ENCODE peak calls at places on chromosomes 7 and 10, in ten cellular contexts. One of them, this sample, is unnamed.

GRCh38 chr7:90675982-90676381 is 79.9 kb downstream of the CDK14 start:
- DNase-seq in psoas muscle: no peak
- DNase-seq in thyroid gland: no peak
- DNase-seq in stomach: no peak
- DNase-seq in epithelial cell of proximal tubule: no peak
- DNase-seq in CD4-positive, alpha-beta memory T cell: no peak
- DNase-seq in adipocyte: no peak
- DNase-seq in naive thymus-derived CD4-positive, alpha-beta T cell: no peak
- DNase-seq in transverse colon: no peak
- DNase-seq in ascending aorta: no peak
- DNase-seq in this sample: peak; percentile 24

GRCh38 chr7:83212883-83213282 is 50.2 kb upstream of the PCLO start:
- DNase-seq in transverse colon: no peak
- DNase-seq in ascending aorta: no peak
- DNase-seq in stomach: no peak
- DNase-seq in psoas muscle: no peak
- DNase-seq in epithelial cell of proximal tubule: no peak
- DNase-seq in adipocyte: no peak
- DNase-seq in thyroid gland: no peak
- DNase-seq in naive thymus-derived CD4-positive, alpha-beta T cell: no peak
- DNase-seq in CD4-positive, alpha-beta memory T cell: no peak
- DNase-seq in this sample: no peak

GRCh38 chr10:129541208-129541607 is 74.2 kb downstream of the MGMT start:
- DNase-seq in stomach: no peak
- DNase-seq in adipocyte: no peak
- DNase-seq in epithelial cell of proximal tubule: no peak
- DNase-seq in transverse colon: no peak
- DNase-seq in CD4-positive, alpha-beta memory T cell: no peak
- DNase-seq in thyroid gland: no peak
- DNase-seq in psoas muscle: peak; percentile 46
- DNase-seq in ascending aorta: no peak
- DNase-seq in naive thymus-derived CD4-positive, alpha-beta T cell: no peak
- DNase-seq in this sample: peak; percentile 30

GRCh38 chr10:68001000-68001399 is 74.1 kb downstream of the HERC4 start:
- DNase-seq in adipocyte: no peak
- DNase-seq in psoas muscle: no peak
- DNase-seq in thyroid gland: no peak
- DNase-seq in epithelial cell of proximal tubule: no peak
- DNase-seq in stomach: no peak
- DNase-seq in ascending aorta: no peak
- DNase-seq in naive thymus-derived CD4-positive, alpha-beta T cell: no peak
- DNase-seq in CD4-positive, alpha-beta memory T cell: no peak
- DNase-seq in transverse colon: no peak
- DNase-seq in this sample: no peak

GRCh38 chr10:17213646-17214349 is 12.3 kb upstream of the TRDMT1 start:
- DNase-seq in adipocyte: peak; percentile 66
- DNase-seq in CD4-positive, alpha-beta memory T cell: no peak
- DNase-seq in epithelial cell of proximal tubule: no peak
- DNase-seq in psoas muscle: no peak
- DNase-seq in naive thymus-derived CD4-positive, alpha-beta T cell: no peak
- DNase-seq in ascending aorta: no peak
- DNase-seq in transverse colon: no peak
- DNase-seq in stomach: no peak
- DNase-seq in thyroid gland: no peak
- DNase-seq in this sample: peak; percentile 46

GRCh38 chr7:92133133-92133736 is 1.0 kb downstream of the CYP51A1 start:
- DNase-seq in thyroid gland: no peak
- DNase-seq in CD4-positive, alpha-beta memory T cell: no peak
- DNase-seq in psoas muscle: no peak
- DNase-seq in adipocyte: no peak
- DNase-seq in stomach: no peak
- DNase-seq in ascending aorta: no peak
- DNase-seq in epithelial cell of proximal tubule: no peak
- DNase-seq in transverse colon: no peak
- DNase-seq in naive thymus-derived CD4-positive, alpha-beta T cell: no peak
- DNase-seq in this sample: no peak

GRCh38 chr7:128174391-128174790 is 66.7 kb upstream of the LEP start:
- DNase-seq in naive thymus-derived CD4-positive, alpha-beta T cell: no peak
- DNase-seq in psoas muscle: no peak
- DNase-seq in CD4-positive, alpha-beta memory T cell: no peak
- DNase-seq in stomach: no peak
- DNase-seq in thyroid gland: no peak
- DNase-seq in adipocyte: no peak
- DNase-seq in ascending aorta: peak; percentile 25
- DNase-seq in epithelial cell of proximal tubule: no peak
- DNase-seq in transverse colon: no peak
- DNase-seq in this sample: no peak

GRCh38 chr10:121379025-121379424 is 219.2 kb downstream of the FGFR2 start:
- DNase-seq in transverse colon: no peak
- DNase-seq in adipocyte: no peak
- DNase-seq in stomach: no peak
- DNase-seq in epithelial cell of proximal tubule: no peak
- DNase-seq in naive thymus-derived CD4-positive, alpha-beta T cell: no peak
- DNase-seq in psoas muscle: no peak
- DNase-seq in CD4-positive, alpha-beta memory T cell: no peak
- DNase-seq in thyroid gland: no peak
- DNase-seq in ascending aorta: no peak
- DNase-seq in this sample: no peak

GRCh38 chr7:73871163-73872011 is 10.4 kb downstream of the TMEM270 start:
- DNase-seq in adipocyte: no peak
- DNase-seq in CD4-positive, alpha-beta memory T cell: no peak
- DNase-seq in naive thymus-derived CD4-positive, alpha-beta T cell: no peak
- DNase-seq in psoas muscle: peak; percentile 72
- DNase-seq in thyroid gland: no peak
- DNase-seq in ascending aorta: no peak
- DNase-seq in epithelial cell of proximal tubule: no peak
- DNase-seq in transverse colon: peak; percentile 26
- DNase-seq in stomach: no peak
- DNase-seq in this sample: no peak

GRCh38 chr7:7159063-7159645 is 23.2 kb upstream of the C1GALT1 start:
- DNase-seq in epithelial cell of proximal tubule: no peak
- DNase-seq in transverse colon: no peak
- DNase-seq in adipocyte: peak; percentile 11
- DNase-seq in stomach: no peak
- DNase-seq in psoas muscle: no peak
- DNase-seq in ascending aorta: no peak
- DNase-seq in thyroid gland: no peak
- DNase-seq in naive thymus-derived CD4-positive, alpha-beta T cell: no peak
- DNase-seq in CD4-positive, alpha-beta memory T cell: no peak
- DNase-seq in this sample: no peak

GRCh38 chr7:7157887-7158271 is 24.5 kb upstream of the C1GALT1 start:
- DNase-seq in ascending aorta: no peak
- DNase-seq in psoas muscle: no peak
- DNase-seq in stomach: no peak
- DNase-seq in thyroid gland: no peak
- DNase-seq in transverse colon: no peak
- DNase-seq in CD4-positive, alpha-beta memory T cell: no peak
- DNase-seq in adipocyte: peak; percentile 73
- DNase-seq in epithelial cell of proximal tubule: peak; percentile 52
- DNase-seq in naive thymus-derived CD4-positive, alpha-beta T cell: no peak
- DNase-seq in this sample: peak; percentile 33

GRCh38 chr7:7152315-7152714 is 30.0 kb upstream of the C1GALT1 start:
- DNase-seq in epithelial cell of proximal tubule: no peak
- DNase-seq in stomach: no peak
- DNase-seq in thyroid gland: peak; percentile 9
- DNase-seq in CD4-positive, alpha-beta memory T cell: no peak
- DNase-seq in naive thymus-derived CD4-positive, alpha-beta T cell: no peak
- DNase-seq in psoas muscle: no peak
- DNase-seq in adipocyte: no peak
- DNase-seq in ascending aorta: no peak
- DNase-seq in transverse colon: no peak
- DNase-seq in this sample: no peak

GRCh38 chr7:7157177-7157886 is 25.0 kb upstream of the C1GALT1 start:
- DNase-seq in psoas muscle: no peak
- DNase-seq in adipocyte: peak; percentile 78
- DNase-seq in naive thymus-derived CD4-positive, alpha-beta T cell: peak; percentile 71
- DNase-seq in thyroid gland: no peak
- DNase-seq in ascending aorta: no peak
- DNase-seq in epithelial cell of proximal tubule: no peak
- DNase-seq in stomach: no peak
- DNase-seq in CD4-positive, alpha-beta memory T cell: peak; percentile 86
- DNase-seq in transverse colon: peak; percentile 17
- DNase-seq in this sample: peak; percentile 44

GRCh38 chr7:7156663-7157062 is 25.7 kb upstream of the C1GALT1 start:
- DNase-seq in epithelial cell of proximal tubule: no peak
- DNase-seq in stomach: no peak
- DNase-seq in psoas muscle: no peak
- DNase-seq in CD4-positive, alpha-beta memory T cell: no peak
- DNase-seq in adipocyte: no peak
- DNase-seq in thyroid gland: no peak
- DNase-seq in transverse colon: no peak
- DNase-seq in naive thymus-derived CD4-positive, alpha-beta T cell: peak; percentile 18
- DNase-seq in ascending aorta: no peak
- DNase-seq in this sample: no peak
- H3K4me3 ChIP-seq in epithelial cell of proximal tubule: no peak overlapping the region
- H3K4me3 ChIP-seq in stomach: no peak overlapping the region
- H3K4me3 ChIP-seq in psoas muscle: no peak overlapping the region
- H3K4me3 ChIP-seq in CD4-positive, alpha-beta memory T cell: no peak overlapping the region
- H3K4me3 ChIP-seq in adipocyte: peak overlapping the region; percentile 79
- H3K4me3 ChIP-seq in thyroid gland: no peak overlapping the region
- H3K4me3 ChIP-seq in transverse colon: no peak overlapping the region
- H3K4me3 ChIP-seq in naive thymus-derived CD4-positive, alpha-beta T cell: peak overlapping the region; percentile 51
- H3K4me3 ChIP-seq in ascending aorta: no peak overlapping the region
- H3K4me3 ChIP-seq in this sample: no peak overlapping the region

GRCh38 chr7:155677688-155678087 is 33.2 kb downstream of the RBM33 start:
- DNase-seq in thyroid gland: no peak
- DNase-seq in CD4-positive, alpha-beta memory T cell: no peak
- DNase-seq in psoas muscle: no peak
- DNase-seq in transverse colon: no peak
- DNase-seq in stomach: no peak
- DNase-seq in adipocyte: no peak
- DNase-seq in epithelial cell of proximal tubule: no peak
- DNase-seq in ascending aorta: no peak
- DNase-seq in naive thymus-derived CD4-positive, alpha-beta T cell: no peak
- DNase-seq in this sample: no peak

GRCh38 chr7:155674556-155674955 is 30.1 kb downstream of the RBM33 start:
- DNase-seq in naive thymus-derived CD4-positive, alpha-beta T cell: no peak
- DNase-seq in epithelial cell of proximal tubule: no peak
- DNase-seq in psoas muscle: no peak
- DNase-seq in adipocyte: no peak
- DNase-seq in CD4-positive, alpha-beta memory T cell: no peak
- DNase-seq in thyroid gland: no peak
- DNase-seq in ascending aorta: no peak
- DNase-seq in stomach: no peak
- DNase-seq in transverse colon: no peak
- DNase-seq in this sample: peak; percentile 29

GRCh38 chr7:155680864-155681263 is 36.4 kb downstream of the RBM33 start:
- DNase-seq in epithelial cell of proximal tubule: no peak
- DNase-seq in adipocyte: no peak
- DNase-seq in psoas muscle: no peak
- DNase-seq in thyroid gland: no peak
- DNase-seq in naive thymus-derived CD4-positive, alpha-beta T cell: no peak
- DNase-seq in CD4-positive, alpha-beta memory T cell: no peak
- DNase-seq in ascending aorta: no peak
- DNase-seq in stomach: no peak
- DNase-seq in transverse colon: no peak
- DNase-seq in this sample: no peak

GRCh38 chr7:155680124-155680523 is 35.7 kb downstream of the RBM33 start:
- DNase-seq in adipocyte: no peak
- DNase-seq in naive thymus-derived CD4-positive, alpha-beta T cell: no peak
- DNase-seq in psoas muscle: no peak
- DNase-seq in epithelial cell of proximal tubule: no peak
- DNase-seq in ascending aorta: no peak
- DNase-seq in thyroid gland: no peak
- DNase-seq in CD4-positive, alpha-beta memory T cell: no peak
- DNase-seq in transverse colon: no peak
- DNase-seq in stomach: no peak
- DNase-seq in this sample: no peak

GRCh38 chr7:155676052-155676451 is 31.6 kb downstream of the RBM33 start:
- DNase-seq in transverse colon: no peak
- DNase-seq in ascending aorta: no peak
- DNase-seq in epithelial cell of proximal tubule: no peak
- DNase-seq in adipocyte: no peak
- DNase-seq in stomach: no peak
- DNase-seq in thyroid gland: no peak
- DNase-seq in CD4-positive, alpha-beta memory T cell: no peak
- DNase-seq in psoas muscle: no peak
- DNase-seq in naive thymus-derived CD4-positive, alpha-beta T cell: no peak
- DNase-seq in this sample: no peak
- H3K4me3 ChIP-seq in transverse colon: no peak overlapping the region
- H3K4me3 ChIP-seq in ascending aorta: no peak overlapping the region
- H3K4me3 ChIP-seq in epithelial cell of proximal tubule: no peak overlapping the region
- H3K4me3 ChIP-seq in adipocyte: no peak overlapping the region
- H3K4me3 ChIP-seq in stomach: no peak overlapping the region
- H3K4me3 ChIP-seq in thyroid gland: no peak overlapping the region
- H3K4me3 ChIP-seq in CD4-positive, alpha-beta memory T cell: no peak overlapping the region
- H3K4me3 ChIP-seq in psoas muscle: no peak overlapping the region
- H3K4me3 ChIP-seq in naive thymus-derived CD4-positive, alpha-beta T cell: no peak overlapping the region
- H3K4me3 ChIP-seq in this sample: no peak overlapping the region

DNA sequence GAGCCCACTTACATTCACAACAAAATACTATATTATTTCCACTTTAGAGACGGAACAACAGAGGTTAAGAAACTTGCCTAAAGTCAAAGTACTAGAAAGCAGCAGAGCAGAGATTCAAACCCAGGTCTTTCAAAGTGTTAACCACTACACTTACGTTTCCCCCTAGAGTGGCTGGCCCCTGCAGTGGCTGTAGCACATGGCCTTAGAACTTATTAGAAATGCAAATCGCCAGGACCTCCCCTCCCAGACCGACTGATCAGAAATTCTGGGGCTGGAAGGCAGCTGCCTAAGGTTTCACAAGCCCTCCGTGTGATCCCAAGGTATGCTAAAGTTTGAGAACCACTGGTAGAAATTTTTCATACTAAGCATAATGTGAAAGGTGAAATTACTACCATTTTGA is 8.1 kb downstream of the MPP7 start:
- DNase-seq in CD4-positive, alpha-beta memory T cell: no peak
- DNase-seq in stomach: no peak
- DNase-seq in naive thymus-derived CD4-positive, alpha-beta T cell: no peak
- DNase-seq in psoas muscle: no peak
- DNase-seq in thyroid gland: no peak
- DNase-seq in ascending aorta: no peak
- DNase-seq in epithelial cell of proximal tubule: no peak
- DNase-seq in adipocyte: no peak
- DNase-seq in transverse colon: no peak
- DNase-seq in this sample: no peak
- H3K4me3 ChIP-seq in CD4-positive, alpha-beta memory T cell: no peak overlapping the region
- H3K4me3 ChIP-seq in stomach: no peak overlapping the region
- H3K4me3 ChIP-seq in naive thymus-derived CD4-positive, alpha-beta T cell: no peak overlapping the region
- H3K4me3 ChIP-seq in psoas muscle: no peak overlapping the region
- H3K4me3 ChIP-seq in thyroid gland: no peak overlapping the region
- H3K4me3 ChIP-seq in ascending aorta: peak overlapping the region; percentile 34
- H3K4me3 ChIP-seq in epithelial cell of proximal tubule: no peak overlapping the region
- H3K4me3 ChIP-seq in adipocyte: no peak overlapping the region
- H3K4me3 ChIP-seq in transverse colon: no peak overlapping the region
- H3K4me3 ChIP-seq in this sample: no peak overlapping the region

DNA sequence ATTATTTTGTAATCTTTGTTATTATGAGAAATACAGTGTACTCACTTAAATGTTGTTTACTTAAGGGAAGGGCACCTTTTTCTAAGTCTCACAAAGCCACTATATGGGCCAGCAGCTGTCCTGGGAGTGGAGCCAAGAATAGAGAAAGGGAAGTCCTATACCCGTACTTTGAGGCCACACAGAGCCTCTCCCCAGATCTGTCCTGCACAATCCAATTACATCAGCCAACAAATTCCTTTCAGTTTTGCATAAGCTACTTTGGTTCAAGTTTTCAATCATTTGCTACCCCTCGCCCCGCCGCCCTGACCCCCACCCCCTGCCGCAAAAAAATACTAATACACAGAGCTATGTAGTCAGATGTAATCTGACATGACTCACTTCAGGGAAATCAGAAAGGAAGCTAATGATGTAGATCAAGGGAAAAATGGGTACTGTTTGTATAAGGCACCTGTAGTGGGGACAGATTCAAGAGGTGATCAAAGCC is 297.4 kb upstream of the NEBL start:
- DNase-seq in thyroid gland: peak; percentile 64
- DNase-seq in psoas muscle: no peak
- DNase-seq in transverse colon: peak; percentile 57
- DNase-seq in naive thymus-derived CD4-positive, alpha-beta T cell: no peak
- DNase-seq in CD4-positive, alpha-beta memory T cell: no peak
- DNase-seq in epithelial cell of proximal tubule: peak; percentile 78
- DNase-seq in stomach: peak; percentile 33
- DNase-seq in adipocyte: no peak
- DNase-seq in ascending aorta: no peak
- DNase-seq in this sample: peak; percentile 66
- H3K4me3 ChIP-seq in thyroid gland: no peak overlapping the region
- H3K4me3 ChIP-seq in psoas muscle: no peak overlapping the region
- H3K4me3 ChIP-seq in transverse colon: no peak overlapping the region
- H3K4me3 ChIP-seq in naive thymus-derived CD4-positive, alpha-beta T cell: no peak overlapping the region
- H3K4me3 ChIP-seq in CD4-positive, alpha-beta memory T cell: no peak overlapping the region
- H3K4me3 ChIP-seq in epithelial cell of proximal tubule: no peak overlapping the region
- H3K4me3 ChIP-seq in stomach: no peak overlapping the region
- H3K4me3 ChIP-seq in adipocyte: no peak overlapping the region
- H3K4me3 ChIP-seq in ascending aorta: no peak overlapping the region
- H3K4me3 ChIP-seq in this sample: no peak overlapping the region